ENCODE peak calls at places on chromosomes 3 and 15, in five cellular contexts. U is adrenal gland, K is OCI-LY7, V is kidney, I is IMR-90. Z is an unnamed sample.

GRCh38 chr15:70528270-70528706 is 235.1 kb downstream of the UACA start:
- DNase-seq in U (no peak), K (peak), V (no peak), I (peak), Z (peak)

GRCh38 chr3:171772427-171773056 is 37.7 kb downstream of the PLD1 start:
- DNase-seq in U (peak), K (peak), V (no peak), I (peak), Z (peak)

GRCh38 chr3:85164446-85164845 is 205.7 kb downstream of the CADM2 start:
- DNase-seq in U (no peak), K (no peak), V (no peak), I (no peak), Z (no peak)

GRCh38 chr3:39000008-39000450 is 51.7 kb downstream of the SCN11A start:
- DNase-seq in U (no peak), K (peak), V (no peak), I (peak), Z (peak)

GRCh38 chr15:85702321-85703230 is 92.1 kb downstream of the KLHL25 start:
- DNase-seq in U (no peak), K (no peak), V (no peak), I (peak), Z (no peak)

GRCh38 chr15:39578851-39579486 is 1.9 kb upstream of the THBS1 start:
- DNase-seq in U (peak), K (no peak), V (no peak), I (peak), Z (no peak)

GRCh38 chr15:55530861-55531313 is 22.9 kb upstream of the DNAAF4 start:
- DNase-seq in U (no peak), K (peak), V (no peak), I (peak), Z (no peak)

GRCh38 chr15:75725719-75726607 is 13.3 kb upstream of the CSPG4 start:
- DNase-seq in U (no peak), K (no peak), V (peak), I (no peak), Z (no peak)

GRCh38 chr3:69385723-69386483 is at the start of gene FRMD4B:
- DNase-seq in U (peak), K (no peak), V (peak), I (no peak), Z (peak)
- TF ChIP-seq CTCF in U (peak), K (no peak), V (no peak), I (no peak), Z (peak)

GRCh38 chr15:40894689-40895308 is 549 bp downstream of the VPS18 start:
- DNase-seq in U (peak), K (peak), V (peak), I (peak), Z (peak)
- TF ChIP-seq CTCF in U (peak), K (peak), V (peak), I (peak), Z (peak)

DNA sequence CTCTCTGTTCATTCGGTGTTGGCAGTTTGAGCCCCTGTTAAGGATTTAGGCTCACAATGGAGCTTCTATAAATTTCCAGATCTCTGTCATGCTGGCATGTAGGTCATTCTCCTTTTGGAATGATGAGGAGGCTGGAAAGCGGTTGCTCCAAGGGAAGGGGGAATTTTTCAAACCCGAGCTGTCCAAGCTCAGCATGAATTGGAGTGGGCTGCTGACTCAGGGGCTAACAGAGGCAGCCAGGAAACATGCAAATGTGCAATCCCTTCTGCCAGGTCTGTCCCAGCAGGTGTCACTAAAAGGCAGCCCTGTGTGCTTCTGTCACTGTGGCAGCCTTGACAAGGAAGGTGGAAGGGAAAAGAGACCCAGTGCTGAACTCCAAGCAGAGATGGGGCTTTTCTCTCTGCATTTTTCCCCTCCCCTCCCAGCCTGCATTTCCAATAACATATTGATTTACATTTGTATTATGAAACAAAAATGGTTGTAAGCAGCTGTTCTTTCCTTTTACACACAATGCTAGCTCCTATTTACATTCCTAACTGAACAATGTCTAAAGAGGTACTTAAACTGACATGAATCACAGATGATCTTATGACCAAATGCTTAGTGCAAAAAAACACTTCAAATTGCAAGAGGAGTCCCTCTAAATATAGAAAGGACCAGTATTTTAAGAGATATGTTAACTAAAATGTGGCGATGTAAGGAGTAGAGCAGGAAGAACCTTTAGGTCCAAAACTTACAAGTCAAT is 84.4 kb upstream of the ATP10A start:
- DNase-seq in U (no peak), K (peak), V (no peak), I (peak), Z (no peak)
- TF ChIP-seq CTCF in U (no peak), K (peak), V (no peak), I (no peak), Z (no peak)

GRCh38 chr15:72836676-72837325 is 53.2 kb upstream of the ADPGK start:
- DNase-seq in U (no peak), K (no peak), V (no peak), I (no peak), Z (no peak)

GRCh38 chr15:72838311-72838731 is 54.8 kb upstream of the ADPGK start:
- DNase-seq in U (no peak), K (no peak), V (no peak), I (peak), Z (no peak)

DNA sequence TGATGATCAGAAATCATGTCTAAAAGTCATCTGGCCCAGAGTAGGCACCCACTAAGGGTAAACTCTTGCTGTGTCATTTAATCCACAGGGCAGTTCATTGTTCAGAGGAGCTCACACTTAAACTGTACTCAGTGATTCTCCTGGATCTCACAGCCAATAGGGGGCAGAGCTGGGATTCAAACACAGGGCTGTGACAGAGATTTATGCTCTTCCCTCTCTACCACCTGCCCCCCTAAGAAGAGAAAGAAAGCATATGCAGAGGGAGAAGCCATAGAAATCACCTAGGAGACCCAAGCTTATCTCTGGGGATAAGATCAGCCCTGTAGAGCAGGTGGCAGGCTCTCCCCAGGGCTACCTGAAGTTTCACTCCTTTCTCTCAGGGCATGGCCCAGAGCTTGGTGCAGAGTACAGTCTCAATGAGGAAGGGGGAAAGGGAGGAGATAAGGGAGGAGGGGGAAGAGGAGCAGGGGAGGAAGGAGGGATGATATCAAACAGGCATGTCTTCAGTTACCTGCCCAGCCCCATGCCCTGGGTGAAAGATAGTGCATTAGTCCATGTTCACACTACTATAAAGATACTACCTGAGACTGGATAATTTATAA is 51.8 kb upstream of the ADPGK start:
- DNase-seq in U (no peak), K (peak), V (no peak), I (no peak), Z (no peak)
- TF ChIP-seq CTCF in U (no peak), K (peak), V (peak), I (peak), Z (no peak)